ENCODE peak calls at places on chromosomes 13 and 19, in nine cellular contexts. One of them, this sample, is unnamed.

GRCh38 chr19:10730932-10731331 is 13.1 kb downstream of the DNM2 start:
- DNase-seq in T-helper 2 cell: no peak
- DNase-seq in OCI-M1: no peak
- DNase-seq in OCI-LY7: no peak
- DNase-seq in stimulated activated CD8-positive, alpha-beta memory T cell treated with anti-CD3 and anti-CD28 coated beads, Interleukin-15, amount 100 ng/mL, for 24 hours: no peak
- DNase-seq in pancreas: no peak
- DNase-seq in cardiac muscle cell: no peak
- DNase-seq in HFF-Myc: no peak
- DNase-seq in stomach: peak; percentile 46
- DNase-seq in this sample: peak; percentile 61

GRCh38 chr13:80716610-80717081 is 375.7 kb upstream of the SPRY2 start:
- DNase-seq in T-helper 2 cell: no peak
- DNase-seq in OCI-M1: peak; percentile 43
- DNase-seq in OCI-LY7: no peak
- DNase-seq in stimulated activated CD8-positive, alpha-beta memory T cell treated with anti-CD3 and anti-CD28 coated beads, Interleukin-15, amount 100 ng/mL, for 24 hours: no peak
- DNase-seq in pancreas: no peak
- DNase-seq in cardiac muscle cell: peak; percentile 45
- DNase-seq in HFF-Myc: no peak
- DNase-seq in stomach: no peak
- DNase-seq in this sample: peak; percentile 43

GRCh38 chr13:102724923-102725322 is 30.1 kb upstream of the METTL21C start:
- DNase-seq in T-helper 2 cell: no peak
- DNase-seq in OCI-M1: peak; percentile 64
- DNase-seq in OCI-LY7: peak; percentile 8
- DNase-seq in stimulated activated CD8-positive, alpha-beta memory T cell treated with anti-CD3 and anti-CD28 coated beads, Interleukin-15, amount 100 ng/mL, for 24 hours: no peak
- DNase-seq in pancreas: no peak
- DNase-seq in cardiac muscle cell: peak; percentile 3
- DNase-seq in HFF-Myc: no peak
- DNase-seq in stomach: no peak
- DNase-seq in this sample: no peak

GRCh38 chr19:8697671-8698432 is 743 bp downstream of the ACTL9 start:
- DNase-seq in T-helper 2 cell: no peak
- DNase-seq in OCI-M1: no peak
- DNase-seq in OCI-LY7: no peak
- DNase-seq in stimulated activated CD8-positive, alpha-beta memory T cell treated with anti-CD3 and anti-CD28 coated beads, Interleukin-15, amount 100 ng/mL, for 24 hours: no peak
- DNase-seq in pancreas: peak; percentile 39
- DNase-seq in cardiac muscle cell: no peak
- DNase-seq in HFF-Myc: no peak
- DNase-seq in stomach: no peak
- DNase-seq in this sample: no peak

GRCh38 chr13:46039421-46040036 is 13.0 kb downstream of the ZC3H13 start:
- DNase-seq in T-helper 2 cell: no peak
- DNase-seq in OCI-M1: no peak
- DNase-seq in OCI-LY7: no peak
- DNase-seq in stimulated activated CD8-positive, alpha-beta memory T cell treated with anti-CD3 and anti-CD28 coated beads, Interleukin-15, amount 100 ng/mL, for 24 hours: no peak
- DNase-seq in pancreas: no peak
- DNase-seq in cardiac muscle cell: no peak
- DNase-seq in HFF-Myc: peak; percentile 17
- DNase-seq in stomach: no peak
- DNase-seq in this sample: no peak

GRCh38 chr19:24078688-24079087 is 8.3 kb upstream of the ZNF254 start:
- DNase-seq in T-helper 2 cell: no peak
- DNase-seq in OCI-M1: no peak
- DNase-seq in OCI-LY7: no peak
- DNase-seq in stimulated activated CD8-positive, alpha-beta memory T cell treated with anti-CD3 and anti-CD28 coated beads, Interleukin-15, amount 100 ng/mL, for 24 hours: no peak
- DNase-seq in pancreas: no peak
- DNase-seq in cardiac muscle cell: no peak
- DNase-seq in HFF-Myc: no peak
- DNase-seq in stomach: no peak
- DNase-seq in this sample: no peak

GRCh38 chr19:45123440-45123850 is 30.5 kb downstream of the PPP1R37 start:
- DNase-seq in T-helper 2 cell: no peak
- DNase-seq in OCI-M1: no peak
- DNase-seq in OCI-LY7: no peak
- DNase-seq in stimulated activated CD8-positive, alpha-beta memory T cell treated with anti-CD3 and anti-CD28 coated beads, Interleukin-15, amount 100 ng/mL, for 24 hours: no peak
- DNase-seq in pancreas: no peak
- DNase-seq in cardiac muscle cell: no peak
- DNase-seq in HFF-Myc: no peak
- DNase-seq in stomach: peak; percentile 65
- DNase-seq in this sample: no peak

GRCh38 chr19:8336072-8336569 is 6.9 kb downstream of the KANK3 start:
- DNase-seq in T-helper 2 cell: no peak
- DNase-seq in OCI-M1: no peak
- DNase-seq in OCI-LY7: no peak
- DNase-seq in stimulated activated CD8-positive, alpha-beta memory T cell treated with anti-CD3 and anti-CD28 coated beads, Interleukin-15, amount 100 ng/mL, for 24 hours: no peak
- DNase-seq in pancreas: peak; percentile 26
- DNase-seq in cardiac muscle cell: no peak
- DNase-seq in HFF-Myc: no peak
- DNase-seq in stomach: no peak
- DNase-seq in this sample: no peak

GRCh38 chr13:30129411-30129810 is 177.9 kb downstream of the KATNAL1 start:
- DNase-seq in T-helper 2 cell: no peak
- DNase-seq in OCI-M1: no peak
- DNase-seq in OCI-LY7: no peak
- DNase-seq in stimulated activated CD8-positive, alpha-beta memory T cell treated with anti-CD3 and anti-CD28 coated beads, Interleukin-15, amount 100 ng/mL, for 24 hours: no peak
- DNase-seq in pancreas: no peak
- DNase-seq in cardiac muscle cell: no peak
- DNase-seq in HFF-Myc: no peak
- DNase-seq in stomach: no peak
- DNase-seq in this sample: no peak

GRCh38 chr19:55112781-55113569 is 4.5 kb downstream of the PPP1R12C start:
- DNase-seq in T-helper 2 cell: no peak
- DNase-seq in OCI-M1: peak; percentile 37
- DNase-seq in OCI-LY7: peak; percentile 87
- DNase-seq in stimulated activated CD8-positive, alpha-beta memory T cell treated with anti-CD3 and anti-CD28 coated beads, Interleukin-15, amount 100 ng/mL, for 24 hours: no peak
- DNase-seq in pancreas: no peak
- DNase-seq in cardiac muscle cell: no peak
- DNase-seq in HFF-Myc: no peak
- DNase-seq in stomach: no peak
- DNase-seq in this sample: no peak

GRCh38 chr13:39130298-39130697 is 92.0 kb downstream of the NHLRC3 start:
- DNase-seq in T-helper 2 cell: no peak
- DNase-seq in OCI-M1: no peak
- DNase-seq in OCI-LY7: no peak
- DNase-seq in stimulated activated CD8-positive, alpha-beta memory T cell treated with anti-CD3 and anti-CD28 coated beads, Interleukin-15, amount 100 ng/mL, for 24 hours: no peak
- DNase-seq in pancreas: no peak
- DNase-seq in cardiac muscle cell: no peak
- DNase-seq in HFF-Myc: no peak
- DNase-seq in stomach: no peak
- DNase-seq in this sample: no peak

GRCh38 chr13:28438598-28439334 is 56.2 kb downstream of the FLT1 start:
- DNase-seq in T-helper 2 cell: no peak
- DNase-seq in OCI-M1: no peak
- DNase-seq in OCI-LY7: no peak
- DNase-seq in stimulated activated CD8-positive, alpha-beta memory T cell treated with anti-CD3 and anti-CD28 coated beads, Interleukin-15, amount 100 ng/mL, for 24 hours: no peak
- DNase-seq in pancreas: no peak
- DNase-seq in cardiac muscle cell: peak; percentile 40
- DNase-seq in HFF-Myc: no peak
- DNase-seq in stomach: no peak
- DNase-seq in this sample: no peak

GRCh38 chr19:14383898-14384669 is 2.8 kb downstream of the ADGRE5 start:
- DNase-seq in T-helper 2 cell: peak; percentile 51
- DNase-seq in OCI-M1: peak; percentile 98
- DNase-seq in OCI-LY7: peak; percentile 47
- DNase-seq in stimulated activated CD8-positive, alpha-beta memory T cell treated with anti-CD3 and anti-CD28 coated beads, Interleukin-15, amount 100 ng/mL, for 24 hours: no peak
- DNase-seq in pancreas: no peak
- DNase-seq in cardiac muscle cell: no peak
- DNase-seq in HFF-Myc: no peak
- DNase-seq in stomach: no peak
- DNase-seq in this sample: peak; percentile 51

GRCh38 chr19:10935371-10936059 is 6.9 kb downstream of the TIMM29 start:
- DNase-seq in T-helper 2 cell: no peak
- DNase-seq in OCI-M1: peak; percentile 93
- DNase-seq in OCI-LY7: no peak
- DNase-seq in stimulated activated CD8-positive, alpha-beta memory T cell treated with anti-CD3 and anti-CD28 coated beads, Interleukin-15, amount 100 ng/mL, for 24 hours: no peak
- DNase-seq in pancreas: no peak
- DNase-seq in cardiac muscle cell: no peak
- DNase-seq in HFF-Myc: no peak
- DNase-seq in stomach: no peak
- DNase-seq in this sample: no peak

GRCh38 chr13:111956261-111957151 is 110.4 kb upstream of the SOX1 start:
- DNase-seq in T-helper 2 cell: no peak
- DNase-seq in OCI-M1: no peak
- DNase-seq in OCI-LY7: no peak
- DNase-seq in stimulated activated CD8-positive, alpha-beta memory T cell treated with anti-CD3 and anti-CD28 coated beads, Interleukin-15, amount 100 ng/mL, for 24 hours: no peak
- DNase-seq in pancreas: no peak
- DNase-seq in cardiac muscle cell: no peak
- DNase-seq in HFF-Myc: no peak
- DNase-seq in stomach: peak; percentile 21
- DNase-seq in this sample: no peak

GRCh38 chr13:42211704-42212103 is 60.2 kb upstream of the AKAP11 start:
- DNase-seq in T-helper 2 cell: no peak
- DNase-seq in OCI-M1: peak; percentile 4
- DNase-seq in OCI-LY7: no peak
- DNase-seq in stimulated activated CD8-positive, alpha-beta memory T cell treated with anti-CD3 and anti-CD28 coated beads, Interleukin-15, amount 100 ng/mL, for 24 hours: no peak
- DNase-seq in pancreas: no peak
- DNase-seq in cardiac muscle cell: no peak
- DNase-seq in HFF-Myc: peak; percentile 2
- DNase-seq in stomach: no peak
- DNase-seq in this sample: no peak

GRCh38 chr13:27971236-27971645 is 2.1 kb upstream of the CDX2 start:
- DNase-seq in T-helper 2 cell: no peak
- DNase-seq in OCI-M1: no peak
- DNase-seq in OCI-LY7: no peak
- DNase-seq in stimulated activated CD8-positive, alpha-beta memory T cell treated with anti-CD3 and anti-CD28 coated beads, Interleukin-15, amount 100 ng/mL, for 24 hours: no peak
- DNase-seq in pancreas: no peak
- DNase-seq in cardiac muscle cell: no peak
- DNase-seq in HFF-Myc: no peak
- DNase-seq in stomach: peak; percentile 22
- DNase-seq in this sample: no peak

GRCh38 chr13:90746230-90746629 is 601.3 kb upstream of the MIR17HG start:
- DNase-seq in T-helper 2 cell: no peak
- DNase-seq in OCI-M1: no peak
- DNase-seq in OCI-LY7: no peak
- DNase-seq in stimulated activated CD8-positive, alpha-beta memory T cell treated with anti-CD3 and anti-CD28 coated beads, Interleukin-15, amount 100 ng/mL, for 24 hours: no peak
- DNase-seq in pancreas: no peak
- DNase-seq in cardiac muscle cell: no peak
- DNase-seq in HFF-Myc: no peak
- DNase-seq in stomach: no peak
- DNase-seq in this sample: no peak

GRCh38 chr13:40190656-40191100 is 475.8 kb downstream of the FOXO1 start:
- DNase-seq in T-helper 2 cell: peak; percentile 65
- DNase-seq in OCI-M1: peak; percentile 49
- DNase-seq in OCI-LY7: peak; percentile 91
- DNase-seq in stimulated activated CD8-positive, alpha-beta memory T cell treated with anti-CD3 and anti-CD28 coated beads, Interleukin-15, amount 100 ng/mL, for 24 hours: no peak
- DNase-seq in pancreas: no peak
- DNase-seq in cardiac muscle cell: peak; percentile 13
- DNase-seq in HFF-Myc: peak; percentile 44
- DNase-seq in stomach: peak; percentile 50
- DNase-seq in this sample: no peak

GRCh38 chr19:33269016-33269415 is 33.3 kb downstream of the CEBPA start:
- DNase-seq in T-helper 2 cell: no peak
- DNase-seq in OCI-M1: no peak
- DNase-seq in OCI-LY7: no peak
- DNase-seq in stimulated activated CD8-positive, alpha-beta memory T cell treated with anti-CD3 and anti-CD28 coated beads, Interleukin-15, amount 100 ng/mL, for 24 hours: no peak
- DNase-seq in pancreas: peak; percentile 52
- DNase-seq in cardiac muscle cell: no peak
- DNase-seq in HFF-Myc: no peak
- DNase-seq in stomach: no peak
- DNase-seq in this sample: no peak

GRCh38 chr19:1063909-1064660 is 2.9 kb upstream of the ARHGAP45 start:
- DNase-seq in T-helper 2 cell: no peak
- DNase-seq in OCI-M1: no peak
- DNase-seq in OCI-LY7: peak; percentile 57
- DNase-seq in stimulated activated CD8-positive, alpha-beta memory T cell treated with anti-CD3 and anti-CD28 coated beads, Interleukin-15, amount 100 ng/mL, for 24 hours: no peak
- DNase-seq in pancreas: peak; percentile 81
- DNase-seq in cardiac muscle cell: no peak
- DNase-seq in HFF-Myc: no peak
- DNase-seq in stomach: no peak
- DNase-seq in this sample: peak; percentile 25

GRCh38 chr19:18321729-18322091 is 1.2 kb downstream of the LSM4 start:
- DNase-seq in T-helper 2 cell: no peak
- DNase-seq in OCI-M1: peak; percentile 62
- DNase-seq in OCI-LY7: peak; percentile 40
- DNase-seq in stimulated activated CD8-positive, alpha-beta memory T cell treated with anti-CD3 and anti-CD28 coated beads, Interleukin-15, amount 100 ng/mL, for 24 hours: no peak
- DNase-seq in pancreas: no peak
- DNase-seq in cardiac muscle cell: no peak
- DNase-seq in HFF-Myc: no peak
- DNase-seq in stomach: no peak
- DNase-seq in this sample: no peak

GRCh38 chr19:50358483-50359431 is 6.7 kb downstream of the NAPSA start:
- DNase-seq in T-helper 2 cell: peak; percentile 74
- DNase-seq in OCI-M1: no peak
- DNase-seq in OCI-LY7: no peak
- DNase-seq in stimulated activated CD8-positive, alpha-beta memory T cell treated with anti-CD3 and anti-CD28 coated beads, Interleukin-15, amount 100 ng/mL, for 24 hours: peak; percentile 57
- DNase-seq in pancreas: peak; percentile 89
- DNase-seq in cardiac muscle cell: no peak
- DNase-seq in HFF-Myc: no peak
- DNase-seq in stomach: peak; percentile 58
- DNase-seq in this sample: peak; percentile 86

GRCh38 chr19:46727036-46727501 is 10.2 kb upstream of the PRKD2 start:
- DNase-seq in T-helper 2 cell: no peak
- DNase-seq in OCI-M1: no peak
- DNase-seq in OCI-LY7: no peak
- DNase-seq in stimulated activated CD8-positive, alpha-beta memory T cell treated with anti-CD3 and anti-CD28 coated beads, Interleukin-15, amount 100 ng/mL, for 24 hours: no peak
- DNase-seq in pancreas: no peak
- DNase-seq in cardiac muscle cell: no peak
- DNase-seq in HFF-Myc: no peak
- DNase-seq in stomach: no peak
- DNase-seq in this sample: no peak

GRCh38 chr19:15280915-15281683 is 48.9 kb upstream of the EPHX3 start:
- DNase-seq in T-helper 2 cell: no peak
- DNase-seq in OCI-M1: peak; percentile 83
- DNase-seq in OCI-LY7: no peak
- DNase-seq in stimulated activated CD8-positive, alpha-beta memory T cell treated with anti-CD3 and anti-CD28 coated beads, Interleukin-15, amount 100 ng/mL, for 24 hours: no peak
- DNase-seq in pancreas: peak; percentile 90
- DNase-seq in cardiac muscle cell: no peak
- DNase-seq in HFF-Myc: peak; percentile 35
- DNase-seq in stomach: peak; percentile 75
- DNase-seq in this sample: peak; percentile 95

GRCh38 chr13:41931337-41931736 is 29.6 kb downstream of the VWA8 start:
- DNase-seq in T-helper 2 cell: no peak
- DNase-seq in OCI-M1: no peak
- DNase-seq in OCI-LY7: no peak
- DNase-seq in stimulated activated CD8-positive, alpha-beta memory T cell treated with anti-CD3 and anti-CD28 coated beads, Interleukin-15, amount 100 ng/mL, for 24 hours: no peak
- DNase-seq in pancreas: no peak
- DNase-seq in cardiac muscle cell: no peak
- DNase-seq in HFF-Myc: no peak
- DNase-seq in stomach: no peak
- DNase-seq in this sample: no peak

GRCh38 chr13:79541426-79542049 is 60.6 kb downstream of the NDFIP2 start:
- DNase-seq in T-helper 2 cell: no peak
- DNase-seq in OCI-M1: peak; percentile 86
- DNase-seq in OCI-LY7: peak; percentile 61
- DNase-seq in stimulated activated CD8-positive, alpha-beta memory T cell treated with anti-CD3 and anti-CD28 coated beads, Interleukin-15, amount 100 ng/mL, for 24 hours: no peak
- DNase-seq in pancreas: no peak
- DNase-seq in cardiac muscle cell: peak; percentile 51
- DNase-seq in HFF-Myc: peak; percentile 56
- DNase-seq in stomach: no peak
- DNase-seq in this sample: no peak